ENCODE peak calls at places on chromosome 5, in nine cellular contexts. N is PC-9, I is endodermal cell, Q is A549, Z is transverse colon, P is tibial nerve, J is neural progenitor cell, Y is A673, S is heart left ventricle. O is an unnamed sample.

GRCh38 chr5:113282470-113282869 is 152.3 kb downstream of the TSSK1B start:
- DNase-seq in N (no peak), I (no peak), Q (no peak), Z (no peak), P (no peak), J (no peak), Y (no peak), S (no peak), O (no peak)

GRCh38 chr5:147417133-147417813 is 92.6 kb downstream of the DPYSL3 start:
- DNase-seq in N (peak; percentile 12), I (no peak), Q (no peak), Z (peak; percentile 81), P (no peak), J (no peak), Y (no peak), S (peak; percentile 56), O (no peak)

GRCh38 chr5:1468247-1468612 is 23.0 kb upstream of the SLC6A3 start:
- DNase-seq in N (no peak), I (peak; percentile 89), Q (no peak), Z (no peak), P (no peak), J (peak; percentile 77), Y (peak; percentile 23), S (no peak), O (no peak)

GRCh38 chr5:31783246-31783645 is 144.3 kb downstream of the PDZD2 start:
- DNase-seq in N (no peak), I (no peak), Q (no peak), Z (no peak), P (no peak), J (no peak), Y (no peak), S (no peak), O (no peak)

GRCh38 chr5:162209005-162209605 is 141.5 kb downstream of the GABRG2 start:
- DNase-seq in N (peak; percentile 24), I (peak; percentile 94), Q (no peak), Z (peak; percentile 47), P (no peak), J (peak; percentile 81), Y (peak; percentile 66), S (no peak), O (no peak)

GRCh38 chr5:88405783-88406182 is 137.1 kb upstream of the TMEM161B start:
- DNase-seq in N (no peak), I (no peak), Q (no peak), Z (no peak), P (no peak), J (no peak), Y (no peak), S (no peak), O (no peak)

GRCh38 chr5:67393211-67393610 is 196.6 kb upstream of the CD180 start:
- DNase-seq in N (no peak), I (no peak), Q (no peak), Z (no peak), P (no peak), J (no peak), Y (no peak), S (no peak), O (no peak)

GRCh38 chr5:56306433-56307150 is 73.5 kb upstream of the ANKRD55 start:
- DNase-seq in N (no peak), I (no peak), Q (no peak), Z (no peak), P (no peak), J (no peak), Y (no peak), S (no peak), O (no peak)

GRCh38 chr5:14426521-14426920 is 155.1 kb upstream of the OTULINL start:
- DNase-seq in N (no peak), I (no peak), Q (no peak), Z (no peak), P (no peak), J (no peak), Y (no peak), S (no peak), O (no peak)

GRCh38 chr5:143228597-143229293 is 174.7 kb downstream of the NR3C1 start:
- DNase-seq in N (no peak), I (no peak), Q (no peak), Z (no peak), P (no peak), J (no peak), Y (no peak), S (no peak), O (no peak)

GRCh38 chr5:31833005-31833404 is 194.1 kb downstream of the PDZD2 start:
- DNase-seq in N (no peak), I (no peak), Q (no peak), Z (no peak), P (no peak), J (no peak), Y (no peak), S (no peak), O (no peak)

GRCh38 chr5:42950466-42951168 is 89.5 kb downstream of the ANXA2R start:
- DNase-seq in N (peak; percentile 97), I (peak; percentile 63), Q (peak; percentile 97), Z (peak; percentile 84), P (peak; percentile 34), J (no peak), Y (peak; percentile 97), S (peak; percentile 79), O (peak; percentile 99)

GRCh38 chr5:154567155-154567554 is 89.1 kb upstream of the HAND1 start:
- DNase-seq in N (no peak), I (no peak), Q (no peak), Z (no peak), P (no peak), J (no peak), Y (no peak), S (no peak), O (no peak)

GRCh38 chr5:149356391-149356790 is 1.5 kb upstream of the PCYOX1L start:
- DNase-seq in N (no peak), I (no peak), Q (no peak), Z (no peak), P (no peak), J (no peak), Y (no peak), S (no peak), O (no peak)

GRCh38 chr5:52356311-52356918 is 431.3 kb upstream of the ITGA1 start:
- DNase-seq in N (no peak), I (no peak), Q (no peak), Z (no peak), P (no peak), J (peak; percentile 40), Y (peak; percentile 73), S (no peak), O (no peak)

DNA sequence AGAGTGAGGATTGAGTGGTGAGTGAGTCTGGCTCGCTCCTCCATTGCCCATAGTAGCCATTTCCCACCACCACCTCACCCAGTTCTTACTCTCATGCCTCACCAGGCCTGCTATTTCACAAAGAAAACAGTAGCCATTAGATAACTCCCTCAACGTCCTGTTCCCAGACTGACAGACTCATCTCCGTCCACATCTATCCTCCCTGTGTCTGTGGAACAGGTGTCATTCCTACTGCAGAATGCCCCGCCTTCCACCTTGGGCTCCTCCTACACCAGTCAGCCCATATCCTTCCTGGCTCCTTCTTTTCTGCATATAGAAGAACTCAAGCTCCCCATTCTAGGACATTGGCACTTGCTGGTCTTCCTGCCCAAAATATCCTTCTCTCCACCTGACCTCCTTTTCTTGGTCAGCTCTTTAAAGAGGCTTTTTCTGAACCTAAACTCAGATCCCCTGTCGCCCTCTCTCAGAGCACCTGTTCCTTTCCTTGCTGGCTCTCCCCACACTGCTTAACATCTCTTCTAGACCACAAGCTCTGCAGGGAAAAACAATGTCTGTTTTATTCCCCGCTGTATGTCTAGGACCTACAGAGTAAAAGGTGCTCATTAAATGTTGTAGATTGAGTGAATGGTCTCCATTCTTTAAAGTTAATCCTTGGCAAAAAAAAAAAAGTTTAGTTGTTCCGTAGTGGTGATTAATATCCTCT is 3.2 kb downstream of the TNFAIP8 start:
- DNase-seq in N (no peak), I (no peak), Q (no peak), Z (no peak), P (no peak), J (no peak), Y (no peak), S (no peak), O (no peak)
- H3K27ac ChIP-seq in N (no peak overlapping the region), I (no peak overlapping the region), Q (no peak overlapping the region), Z (no peak overlapping the region), P (no peak overlapping the region), J (no peak overlapping the region), Y (no peak overlapping the region), S (no peak overlapping the region), O (no peak overlapping the region)

GRCh38 chr5:159963967-159964366 is 45.0 kb upstream of the TTC1 start:
- DNase-seq in N (no peak), I (peak; percentile 10), Q (no peak), Z (no peak), P (no peak), J (no peak), Y (no peak), S (no peak), O (no peak)

GRCh38 chr5:159961176-159961689 is 45.0 kb downstream of the ADRA1B start:
- DNase-seq in N (no peak), I (no peak), Q (no peak), Z (no peak), P (no peak), J (no peak), Y (no peak), S (no peak), O (no peak)

GRCh38 chr5:159962214-159962613 is 45.9 kb downstream of the ADRA1B start:
- DNase-seq in N (no peak), I (no peak), Q (no peak), Z (no peak), P (no peak), J (no peak), Y (no peak), S (no peak), O (no peak)

GRCh38 chr5:159961761-159962160 is 45.5 kb downstream of the ADRA1B start:
- DNase-seq in N (no peak), I (no peak), Q (no peak), Z (no peak), P (no peak), J (no peak), Y (no peak), S (no peak), O (no peak)

GRCh38 chr5:159965031-159965837 is 43.7 kb upstream of the TTC1 start:
- DNase-seq in N (peak; percentile 31), I (peak; percentile 90), Q (peak; percentile 36), Z (peak; percentile 50), P (no peak), J (peak; percentile 86), Y (peak; percentile 62), S (peak; percentile 56), O (no peak)
- TF ChIP-seq CTCF in N (no peak), I (peak; percentile 86), Q (peak; percentile 38), Z (peak; percentile 63), P (peak; percentile 32), J (peak; percentile 75), Y (peak; percentile 61), S (peak; percentile 38), O (peak; percentile 75)

GRCh38 chr5:64637837-64638443 is 52.4 kb upstream of the SHISAL2B start:
- DNase-seq in N (no peak), I (peak; percentile 75), Q (no peak), Z (no peak), P (no peak), J (peak; percentile 38), Y (peak; percentile 18), S (no peak), O (no peak)
- H3K4me3 ChIP-seq in N (no peak overlapping the region), I (no peak overlapping the region), Q (no peak overlapping the region), Z (no peak overlapping the region), P (no peak overlapping the region), J (no peak overlapping the region), Y (no peak overlapping the region), S (no peak overlapping the region), O (no peak overlapping the region)

DNA sequence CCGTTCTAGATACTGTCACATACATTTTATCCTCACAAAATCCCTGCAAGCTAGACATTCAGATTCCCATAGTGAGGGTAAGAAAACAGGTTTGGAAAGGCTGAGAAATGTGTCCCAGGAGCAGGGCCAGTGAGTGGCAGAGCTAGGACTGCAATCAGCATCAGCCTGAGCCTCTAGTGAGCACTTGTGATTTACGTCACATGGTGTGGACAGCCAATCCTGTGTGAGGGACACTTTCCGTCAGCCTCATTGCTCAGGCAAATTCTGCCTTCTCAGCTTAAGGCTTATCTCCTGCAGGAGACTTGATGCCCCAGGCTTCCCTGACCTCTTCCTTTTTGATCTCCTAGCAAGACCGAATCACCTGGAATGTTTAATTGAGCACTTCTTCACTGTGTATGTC is 60.3 kb downstream of the GLRA1 start:
- DNase-seq in N (no peak), I (no peak), Q (no peak), Z (no peak), P (no peak), J (peak; percentile 14), Y (no peak), S (no peak), O (no peak)
- H3K27ac ChIP-seq in N (no peak overlapping the region), I (no peak overlapping the region), Q (no peak overlapping the region), Z (no peak overlapping the region), P (no peak overlapping the region), J (no peak overlapping the region), Y (no peak overlapping the region), S (no peak overlapping the region), O (no peak overlapping the region)

O was measured in AG04450.